ENCODE peak calls at places on chromosomes 5 and 9, in six cellular contexts. J is progenitor cell of endocrine pancreas; S is RWPE1; X is GM12878; R is stimulated activated CD8-positive, alpha-beta memory T cell treated with anti-CD3 and anti-CD28 coated beads, Interleukin-12 subunit alpha, Interleukin-12 subunit beta, amount 100 ng/mL, for 4 hours; W is GM12891. Q is an unnamed sample.

GRCh38 chr9:133119039-133119438 is 2.0 kb downstream of the RALGDS start:
- DNase-seq in J (no peak), S (no peak), X (no peak), R (no peak), W (no peak), Q (no peak)

GRCh38 chr9:97395745-97396144 is 16.2 kb upstream of the TDRD7 start:
- DNase-seq in J (no peak), S (no peak), X (no peak), R (no peak), W (no peak), Q (no peak)

GRCh38 chr9:114433720-114434255 is 46.0 kb upstream of the AKNA start:
- DNase-seq in J (no peak), S (no peak), X (no peak), R (no peak), W (peak), Q (no peak)

GRCh38 chr9:14198544-14199510 is 115.1 kb downstream of the NFIB start:
- DNase-seq in J (no peak), S (no peak), X (no peak), R (no peak), W (no peak), Q (peak)

GRCh38 chr9:25677301-25678146 is 720 bp downstream of the TUSC1 start:
- DNase-seq in J (no peak), S (peak), X (no peak), R (no peak), W (peak), Q (peak)

GRCh38 chr9:119221281-119221680 is 148.0 kb downstream of the BRINP1 start:
- DNase-seq in J (no peak), S (no peak), X (no peak), R (no peak), W (no peak), Q (no peak)

GRCh38 chr9:13267743-13268142 is 11.7 kb downstream of the MPDZ start:
- DNase-seq in J (no peak), S (peak), X (no peak), R (no peak), W (no peak), Q (peak)

GRCh38 chr5:160020266-160020770 is 11.4 kb downstream of the TTC1 start:
- DNase-seq in J (no peak), S (no peak), X (no peak), R (no peak), W (no peak), Q (no peak)

GRCh38 chr5:91269198-91269597 is 113.9 kb downstream of the ARRDC3 start:
- DNase-seq in J (no peak), S (no peak), X (no peak), R (no peak), W (no peak), Q (peak)

GRCh38 chr9:137163101-137163661 is 6.7 kb downstream of the LRRC26 start:
- DNase-seq in J (no peak), S (no peak), X (no peak), R (no peak), W (no peak), Q (no peak)

GRCh38 chr9:27726244-27727141 is 153.2 kb upstream of the C9orf72 start:
- DNase-seq in J (peak), S (peak), X (peak), R (no peak), W (no peak), Q (peak)

GRCh38 chr5:96146675-96147074 is 185.0 kb upstream of the ELL2 start:
- DNase-seq in J (no peak), S (peak), X (peak), R (no peak), W (peak), Q (peak)

GRCh38 chr5:133681896-133682295 is 69.6 kb upstream of the FSTL4 start:
- DNase-seq in J (no peak), S (no peak), X (no peak), R (no peak), W (no peak), Q (no peak)

GRCh38 chr5:39255406-39255805 is 36.0 kb upstream of the FYB1 start:
- DNase-seq in J (no peak), S (peak), X (no peak), R (no peak), W (no peak), Q (peak)

GRCh38 chr9:86946712-86947145 is 577 bp downstream of the GAS1 start:
- DNase-seq in J (no peak), S (no peak), X (no peak), R (no peak), W (no peak), Q (no peak)

GRCh38 chr9:133583586-133583985 is 25.6 kb downstream of the FAM163B start:
- DNase-seq in J (no peak), S (no peak), X (no peak), R (no peak), W (no peak), Q (no peak)

GRCh38 chr5:181203093-181203711 is 1.8 kb downstream of the TRIM7 start:
- DNase-seq in J (no peak), S (peak), X (no peak), R (no peak), W (no peak), Q (no peak)

GRCh38 chr5:108642170-108642906 is 105.4 kb upstream of the FER start:
- DNase-seq in J (peak), S (peak), X (peak), R (peak), W (peak), Q (peak)

Q was measured in mammary epithelial cell.